ENCODE peak calls at places on chromosomes 1 and 21, in six cellular contexts. O, N, G, Q, Z and D are unnamed samples.

GRCh38 chr1:78718566-78718965 is 68.9 kb downstream of the IFI44 start:
- DNase-seq in O (no peak), N (no peak), G (no peak), Q (no peak), Z (no peak), D (no peak)

GRCh38 chr1:205318231-205318991 is 3.1 kb downstream of the NUAK2 start:
- DNase-seq in O (no peak), N (no peak), G (no peak), Q (no peak), Z (no peak), D (no peak)

GRCh38 chr1:4954392-4954791 is 300.0 kb downstream of the AJAP1 start:
- DNase-seq in O (no peak), N (no peak), G (no peak), Q (no peak), Z (no peak), D (no peak)

GRCh38 chr1:184597652-184598357 is 156.9 kb downstream of the EDEM3 start:
- DNase-seq in O (no peak), N (no peak), G (peak), Q (no peak), Z (no peak), D (no peak)

GRCh38 chr1:161884475-161884874 is 118.4 kb downstream of the ATF6 start:
- DNase-seq in O (no peak), N (no peak), G (peak), Q (no peak), Z (no peak), D (no peak)

GRCh38 chr1:235553063-235553675 is 48.9 kb upstream of the B3GALNT2 start:
- DNase-seq in O (no peak), N (no peak), G (no peak), Q (no peak), Z (no peak), D (no peak)

GRCh38 chr1:43522776-43523480 is 7.8 kb upstream of the PTPRF start:
- DNase-seq in O (no peak), N (no peak), G (peak), Q (no peak), Z (no peak), D (no peak)

GRCh38 chr1:205041121-205041758 is 1.8 kb upstream of the CNTN2 start:
- DNase-seq in O (no peak), N (no peak), G (no peak), Q (no peak), Z (no peak), D (no peak)

GRCh38 chr1:76084029-76084627 is 9.6 kb downstream of the ST6GALNAC3 start:
- DNase-seq in O (no peak), N (no peak), G (no peak), Q (no peak), Z (no peak), D (no peak)

GRCh38 chr21:38769253-38769780 is 36.4 kb upstream of the ETS2 start:
- DNase-seq in O (no peak), N (no peak), G (peak), Q (no peak), Z (no peak), D (no peak)

GRCh38 chr1:115251340-115251748 is 86.7 kb downstream of the NGF start:
- DNase-seq in O (no peak), N (no peak), G (peak), Q (no peak), Z (no peak), D (no peak)

GRCh38 chr21:44738621-44739020 is 27.2 kb upstream of the TSPEAR start:
- DNase-seq in O (no peak), N (no peak), G (no peak), Q (no peak), Z (no peak), D (no peak)

GRCh38 chr1:24707659-24708058 is 37.6 kb upstream of the CLIC4 start:
- DNase-seq in O (no peak), N (no peak), G (peak), Q (no peak), Z (no peak), D (no peak)

GRCh38 chr1:7047866-7048265 is 262.6 kb downstream of the CAMTA1 start:
- DNase-seq in O (no peak), N (no peak), G (no peak), Q (no peak), Z (no peak), D (no peak)

GRCh38 chr1:50605186-50605875 is 182.1 kb upstream of the DMRTA2 start:
- DNase-seq in O (no peak), N (no peak), G (peak), Q (no peak), Z (no peak), D (peak)

GRCh38 chr1:171084091-171084490 is 6.6 kb upstream of the FMO3 start:
- DNase-seq in O (no peak), N (no peak), G (no peak), Q (no peak), Z (no peak), D (no peak)

GRCh38 chr1:243942196-243943150 is 92.4 kb upstream of the AKT3 start:
- DNase-seq in O (no peak), N (no peak), G (no peak), Q (no peak), Z (no peak), D (no peak)

GRCh38 chr1:172727956-172728603 is 69.2 kb downstream of the FASLG start:
- DNase-seq in O (no peak), N (no peak), G (no peak), Q (no peak), Z (no peak), D (no peak)

DNA sequence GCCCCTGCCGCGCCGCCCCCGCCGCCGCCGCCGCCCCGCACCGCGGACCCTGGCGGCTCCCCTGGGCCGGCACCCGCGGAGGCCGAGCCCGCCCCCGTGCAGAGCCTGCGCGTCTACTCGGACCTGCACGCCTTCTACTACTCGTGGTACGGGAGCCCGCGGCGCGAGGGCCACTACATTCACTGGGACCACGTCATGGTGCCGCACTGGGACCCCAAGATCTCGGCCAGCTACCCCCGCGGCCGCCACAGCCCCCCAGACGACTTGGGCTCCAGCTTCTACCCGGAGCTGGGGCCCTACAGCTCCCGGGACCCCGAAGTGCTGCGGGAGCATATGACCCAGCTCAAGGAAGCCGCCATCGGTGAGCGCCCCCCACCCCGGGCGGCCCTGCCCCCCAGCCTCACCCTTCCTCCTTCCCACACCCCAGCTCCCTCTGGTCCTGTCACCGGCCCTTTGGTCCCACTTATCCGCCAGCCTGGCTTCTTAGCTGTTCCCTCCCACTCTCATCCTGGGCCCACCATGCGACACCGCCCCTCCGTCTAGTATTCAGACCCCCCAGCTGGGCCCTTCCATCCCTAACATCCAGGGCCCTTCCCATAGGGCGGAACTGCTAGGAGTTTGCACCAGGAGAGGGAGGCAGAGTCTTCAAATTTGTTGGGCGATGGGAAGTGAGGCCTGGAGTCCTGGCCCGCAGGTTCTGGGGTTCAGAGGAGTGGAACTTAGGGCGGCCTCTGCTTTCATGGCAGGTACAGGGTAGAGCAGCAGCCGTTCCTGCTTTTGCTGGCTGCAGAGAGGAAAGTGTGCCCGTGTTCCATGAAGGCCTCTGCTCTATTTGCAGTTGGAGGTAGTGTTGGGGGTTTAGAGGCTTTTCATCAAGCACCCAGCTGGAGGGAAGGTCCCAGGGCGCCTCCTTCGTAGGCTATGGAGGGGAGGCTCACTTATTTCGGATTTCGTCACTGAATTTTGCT is 1.0 kb downstream of the MANEAL start:
- DNase-seq in O (no peak), N (no peak), G (no peak), Q (no peak), Z (no peak), D (peak)
- TF ChIP-seq CTCF in O (no peak), N (no peak), G (no peak), Q (no peak), Z (no peak), D (peak)

GRCh38 chr1:18482721-18483425 is 2.1 kb downstream of the KLHDC7A start:
- DNase-seq in O (no peak), N (no peak), G (no peak), Q (no peak), Z (no peak), D (no peak)

GRCh38 chr1:18479484-18479883 is 1.2 kb upstream of the KLHDC7A start:
- DNase-seq in O (no peak), N (no peak), G (no peak), Q (no peak), Z (no peak), D (no peak)

GRCh38 chr1:18480315-18481189 is at the start of gene KLHDC7A:
- DNase-seq in O (peak), N (peak), G (no peak), Q (peak), Z (no peak), D (no peak)

GRCh38 chr1:18481921-18482701 is 1.4 kb downstream of the KLHDC7A start:
- DNase-seq in O (no peak), N (no peak), G (no peak), Q (no peak), Z (no peak), D (no peak)

DNA sequence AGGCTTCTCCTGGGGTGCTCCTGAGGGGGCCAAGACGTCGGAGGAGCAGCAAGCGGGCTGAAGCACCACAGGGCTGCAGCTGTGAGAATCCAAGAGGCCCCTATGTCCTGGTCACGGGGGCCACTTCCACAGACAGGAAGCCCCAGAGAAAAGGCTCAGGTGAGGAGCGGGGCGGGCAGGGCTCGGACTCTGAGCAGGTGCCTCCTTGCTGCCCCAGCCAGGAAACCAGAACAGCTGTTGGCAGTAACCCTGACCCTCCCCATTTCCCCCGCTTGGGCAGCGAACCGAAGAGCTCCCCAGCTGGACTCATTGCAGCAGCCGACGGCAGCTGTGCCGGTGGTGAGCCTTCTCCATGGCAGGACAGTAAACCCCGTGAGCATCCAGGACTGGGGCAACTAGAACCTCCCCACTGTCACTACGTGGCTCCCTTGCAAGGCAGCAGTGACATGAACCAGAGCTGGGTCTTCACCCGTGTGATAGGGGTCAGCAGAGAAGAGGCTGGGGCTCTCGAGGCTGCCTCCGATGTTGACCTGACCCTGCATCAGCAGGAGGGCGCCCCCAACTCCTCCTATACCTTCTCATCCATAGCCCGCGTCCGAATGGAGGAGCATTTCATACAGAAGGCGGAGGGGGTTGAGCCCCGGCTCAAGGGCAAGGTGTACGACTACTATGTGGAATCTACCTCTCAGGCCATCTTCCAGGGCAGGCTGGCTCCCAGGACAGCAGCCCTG is 625 bp downstream of the KLHDC7A start:
- DNase-seq in O (no peak), N (no peak), G (no peak), Q (peak), Z (no peak), D (no peak)
- TF ChIP-seq CTCF in O (no peak), N (no peak), G (no peak), Q (no peak), Z (no peak), D (no peak)

DNA sequence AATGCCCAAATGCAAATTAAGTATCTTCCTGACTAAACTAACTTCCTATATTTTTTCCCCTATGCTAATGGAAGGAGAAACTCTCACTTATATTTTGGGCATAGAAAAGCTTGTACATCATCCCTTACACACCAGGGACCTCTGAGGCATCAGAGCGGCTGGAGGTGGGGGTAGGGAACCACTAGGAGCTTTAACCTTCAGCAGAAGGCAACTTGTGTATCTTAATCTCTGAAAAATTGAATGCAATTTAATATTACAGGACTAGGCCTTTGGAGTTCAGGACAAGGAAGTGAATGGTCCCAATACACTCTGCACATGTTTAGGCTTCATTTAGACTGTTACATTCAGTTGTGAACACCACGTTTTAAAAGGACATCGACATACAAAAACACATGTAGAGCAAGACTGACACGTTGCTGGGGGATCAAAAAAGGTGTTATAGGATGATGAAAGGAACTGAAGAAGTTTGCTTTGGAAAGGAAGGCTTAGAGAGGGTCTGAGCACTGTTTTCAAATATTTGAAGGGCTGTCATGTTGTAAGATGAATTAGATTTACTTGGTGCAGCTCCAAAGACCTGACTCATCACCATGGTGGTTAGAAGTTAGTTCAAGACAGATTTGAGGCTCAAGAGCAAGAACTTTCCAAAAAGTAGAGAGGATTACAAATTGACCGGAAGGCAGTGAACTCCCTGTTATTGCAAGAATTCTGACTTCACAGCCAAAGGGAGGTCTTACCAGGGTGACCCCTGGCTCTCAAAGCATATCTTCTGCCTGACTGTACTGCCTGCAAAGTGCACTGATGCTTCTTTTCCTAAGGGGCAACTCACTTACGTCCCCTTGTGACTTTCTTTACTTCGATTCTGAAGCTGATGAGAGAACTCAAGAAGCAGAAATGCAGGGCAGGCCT is 86.1 kb downstream of the NAV1 start:
- DNase-seq in O (no peak), N (no peak), G (peak), Q (no peak), Z (no peak), D (no peak)
- TF ChIP-seq CTCF in O (no peak), N (no peak), G (peak), Q (no peak), Z (no peak), D (no peak)

DNA sequence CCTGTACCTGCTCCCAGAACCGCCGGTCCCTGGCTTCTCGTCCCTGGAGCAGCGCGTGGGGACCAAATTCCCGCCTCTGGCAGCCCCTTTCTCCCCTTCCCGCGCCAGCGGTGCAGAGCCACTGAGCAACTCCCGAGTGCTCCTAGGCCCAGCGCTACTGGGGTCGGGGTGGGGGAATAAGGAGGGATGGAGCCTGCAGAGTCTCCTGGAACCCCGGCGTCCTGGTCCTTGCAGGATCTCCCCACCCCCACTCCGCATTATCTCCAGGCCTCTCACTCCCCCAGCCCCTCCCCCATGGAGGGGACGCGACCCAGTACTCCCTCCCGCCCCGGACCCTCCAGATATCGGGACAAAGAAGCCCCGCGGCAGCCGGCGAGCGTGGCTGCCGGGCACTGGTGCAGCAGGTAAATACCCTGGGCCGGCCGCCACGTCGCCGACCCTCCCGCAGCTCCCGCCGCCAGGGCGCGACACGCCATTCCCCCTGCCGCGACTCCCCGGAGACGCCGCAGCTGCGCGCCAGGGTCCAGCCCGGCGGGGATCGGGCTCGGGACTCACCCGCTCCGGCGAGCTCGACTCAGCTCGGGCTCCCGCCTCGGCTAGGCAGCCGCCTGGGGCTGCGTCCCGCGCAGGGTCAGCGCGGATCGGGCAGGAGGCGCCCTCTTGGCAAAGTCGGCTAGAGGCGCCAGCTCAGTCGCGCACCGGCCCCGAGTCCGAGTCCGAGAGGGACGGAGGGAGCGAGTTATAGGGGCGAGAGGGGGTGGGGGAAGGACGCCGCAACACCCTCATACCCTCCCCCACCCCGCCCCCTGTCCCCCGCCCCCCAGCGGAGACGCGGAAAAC is 1.2 kb downstream of the SYT6 start:
- DNase-seq in O (peak), N (peak), G (peak), Q (peak), Z (no peak), D (peak)
- TF ChIP-seq CTCF in O (no peak), N (no peak), G (no peak), Q (no peak), Z (no peak), D (no peak)

GRCh38 chr1:38561110-38561509 is 298.5 kb downstream of the RRAGC start:
- DNase-seq in O (no peak), N (no peak), G (no peak), Q (no peak), Z (no peak), D (no peak)

GRCh38 chr1:38558055-38558454 is 301.5 kb downstream of the RRAGC start:
- DNase-seq in O (no peak), N (no peak), G (no peak), Q (peak), Z (no peak), D (no peak)

GRCh38 chr1:38558476-38559179 is 300.9 kb downstream of the RRAGC start:
- DNase-seq in O (no peak), N (no peak), G (no peak), Q (peak), Z (no peak), D (no peak)

GRCh38 chr1:38561699-38562098 is 297.9 kb downstream of the RRAGC start:
- DNase-seq in O (no peak), N (no peak), G (no peak), Q (peak), Z (no peak), D (no peak)

GRCh38 chr1:38559180-38559874 is 300.2 kb downstream of the RRAGC start:
- DNase-seq in O (peak), N (peak), G (no peak), Q (peak), Z (peak), D (peak)
- TF ChIP-seq CTCF in O (no peak), N (no peak), G (no peak), Q (no peak), Z (no peak), D (no peak)